ENCODE peak calls at places on chromosomes 4 and X, in nine cellular contexts. T is fibroblast of mammary gland, I is thyroid gland, N is cardiac muscle cell, H is left lung, Z is neural progenitor cell, V is hepatocyte, O is BE2C, P is colonic mucosa. R is an unnamed sample.

GRCh38 chrX:138858438-138858837 is 146.9 kb upstream of the FGF13 start:
- DNase-seq in P (no peak), H (no peak), O (no peak), T (peak), I (no peak), Z (no peak), V (no peak), N (peak), R (no peak)

GRCh38 chr4:20251796-20252655 is at the start of gene SLIT2:
- DNase-seq in V (peak), Z (peak), I (peak), P (peak), H (peak), O (peak), T (peak), N (peak), R (no peak)

GRCh38 chrX:71621644-71622346 is 3.5 kb upstream of the CXCR3 start:
- DNase-seq in Z (no peak), T (peak), H (no peak), N (peak), P (peak), V (no peak), I (no peak), O (no peak), R (no peak)

GRCh38 chr4:128812360-128812958 is 3.0 kb downstream of the JADE1 start:
- DNase-seq in I (peak), V (peak), O (peak), H (no peak), P (peak), T (peak), Z (peak), N (peak), R (peak)

GRCh38 chrX:21683910-21684309 is 25.8 kb upstream of the KLHL34 start:
- DNase-seq in T (peak), P (no peak), V (no peak), N (no peak), I (no peak), O (no peak), H (no peak), Z (no peak), R (no peak)

GRCh38 chrX:155086202-155086840 is 15.0 kb downstream of the BRCC3 start:
- DNase-seq in Z (peak), N (peak), P (peak), O (peak), I (peak), T (peak), H (no peak), V (peak), R (no peak)

GRCh38 chrX:46979340-46979739 is 67.1 kb downstream of the JADE3 start:
- DNase-seq in Z (no peak), V (no peak), O (no peak), P (no peak), I (no peak), H (no peak), T (peak), N (peak), R (no peak)

GRCh38 chr4:117249333-117249732 is 164.0 kb upstream of the TRAM1L1 start:
- DNase-seq in T (no peak), Z (no peak), P (no peak), H (no peak), I (no peak), V (no peak), N (no peak), O (no peak), R (no peak)

GRCh38 chrX:14675500-14675899 is 146.2 kb downstream of the GLRA2 start:
- DNase-seq in H (no peak), V (no peak), Z (no peak), T (no peak), O (no peak), P (no peak), N (no peak), I (no peak), R (no peak)

GRCh38 chrX:281166-281999 is at the start of gene PLCXD1:
- DNase-seq in N (peak), O (peak), Z (peak), P (no peak), T (no peak), V (peak), H (peak), I (peak), R (no peak)

GRCh38 chrX:12702509-12703091 is 88.6 kb upstream of the PRPS2 start:
- DNase-seq in I (no peak), V (no peak), T (peak), O (peak), N (peak), P (no peak), H (no peak), Z (peak), R (no peak)

GRCh38 chr4:141469392-141469791 is 167.0 kb upstream of the IL15 start:
- DNase-seq in H (no peak), T (no peak), I (no peak), P (no peak), Z (no peak), O (no peak), V (no peak), N (no peak), R (no peak)

GRCh38 chr4:42401171-42401570 is 3.9 kb downstream of the SHISA3 start:
- DNase-seq in I (no peak), V (peak), Z (peak), T (no peak), H (no peak), P (no peak), N (no peak), O (peak), R (no peak)

GRCh38 chr4:2388430-2389182 is 29.8 kb downstream of the ZFYVE28 start:
- DNase-seq in P (no peak), N (peak), O (no peak), H (no peak), T (peak), Z (no peak), V (no peak), I (no peak), R (no peak)

GRCh38 chr4:108651068-108651794 is 832 bp downstream of the OSTC start:
- DNase-seq in P (no peak), V (peak), O (no peak), T (peak), N (peak), H (no peak), I (no peak), Z (peak), R (no peak)

GRCh38 chrX:129743835-129744234 is 5.1 kb downstream of the XPNPEP2 start:
- DNase-seq in O (no peak), H (no peak), N (no peak), T (no peak), V (no peak), Z (no peak), I (no peak), P (no peak), R (no peak)

GRCh38 chr4:141702472-141703182 is 66.2 kb downstream of the IL15 start:
- DNase-seq in V (peak), P (no peak), I (peak), O (peak), T (no peak), Z (no peak), H (no peak), N (peak), R (no peak)

GRCh38 chr4:78298618-78299017 is 241.5 kb downstream of the FRAS1 start:
- DNase-seq in N (peak), I (no peak), P (no peak), V (no peak), H (no peak), Z (no peak), T (peak), O (no peak), R (no peak)

GRCh38 chrX:106281383-106281782 is 113.3 kb downstream of the PWWP3B start:
- DNase-seq in N (no peak), H (no peak), V (no peak), O (no peak), P (no peak), Z (no peak), T (no peak), I (no peak), R (no peak)

GRCh38 chr4:15912961-15913630 is 25.4 kb downstream of the FGFBP1 start:
- DNase-seq in N (peak), O (no peak), V (no peak), P (no peak), T (no peak), Z (no peak), H (no peak), I (no peak), R (no peak)

GRCh38 chr4:156584100-156584499 is 387.5 kb downstream of the PDGFC start:
- DNase-seq in O (no peak), Z (no peak), P (no peak), N (peak), I (no peak), V (no peak), H (no peak), T (no peak), R (no peak)

GRCh38 chr4:113950207-113950606 is 29.2 kb downstream of the ARSJ start:
- DNase-seq in O (no peak), N (no peak), Z (no peak), T (no peak), P (no peak), I (no peak), H (no peak), V (no peak), R (no peak)

GRCh38 chr4:7710576-7711329 is 228.9 kb downstream of the AFAP1 start:
- DNase-seq in V (no peak), I (no peak), N (no peak), H (no peak), O (no peak), Z (no peak), P (no peak), T (no peak), R (no peak)

GRCh38 chrX:79146552-79147390 is 2.3 kb downstream of the GPR174 start:
- DNase-seq in I (no peak), Z (no peak), H (no peak), N (no peak), P (no peak), T (no peak), O (no peak), V (no peak), R (no peak)
- H3K4me3 ChIP-seq in I (no peak), Z (no peak), H (peak), N (no peak), P (no peak), T (no peak), O (no peak), V (no peak), R (no peak)

GRCh38 chr4:76756416-76756815 is 141.5 kb downstream of the SOWAHB start:
- DNase-seq in I (no peak), V (no peak), N (no peak), P (no peak), Z (no peak), O (no peak), H (no peak), T (no peak), R (no peak)

GRCh38 chr4:76753814-76754213 is 144.1 kb downstream of the SOWAHB start:
- DNase-seq in I (no peak), H (no peak), T (peak), O (no peak), Z (no peak), P (no peak), V (peak), N (peak), R (peak)

GRCh38 chr4:76757418-76757910 is 140.5 kb downstream of the SOWAHB start:
- DNase-seq in Z (no peak), H (no peak), V (no peak), T (no peak), I (no peak), P (no peak), N (no peak), O (no peak), R (no peak)

GRCh38 chr4:76754439-76754838 is 143.5 kb downstream of the SOWAHB start:
- DNase-seq in H (no peak), P (no peak), T (no peak), O (no peak), N (no peak), I (no peak), Z (no peak), V (no peak), R (no peak)

DNA sequence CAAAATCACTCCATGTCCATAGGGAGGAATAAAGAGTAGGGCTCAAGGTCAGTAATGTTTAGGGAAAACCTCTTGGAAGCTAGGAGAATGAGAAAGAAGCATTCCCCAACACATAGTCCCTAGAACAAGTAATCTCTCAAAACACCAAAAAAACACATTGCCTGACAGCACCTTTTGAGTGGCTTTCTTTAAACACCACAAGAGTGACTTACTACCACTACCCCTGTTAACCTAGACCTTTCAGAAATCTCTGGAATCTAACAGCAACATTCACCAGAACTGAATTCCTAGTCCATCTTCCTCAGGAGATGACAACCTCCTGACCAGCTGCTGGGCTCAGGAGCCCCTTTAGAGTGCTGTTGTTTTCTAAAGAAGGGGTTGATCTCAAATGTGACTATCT is 142.2 kb downstream of the SOWAHB start:
- DNase-seq in P (no peak), I (no peak), Z (no peak), V (no peak), O (no peak), T (no peak), H (no peak), N (no peak), R (no peak)
- TF ChIP-seq CTCF in P (no peak), I (no peak), Z (no peak), V (no peak), O (no peak), T (no peak), H (no peak), N (no peak), R (no peak)

DNA sequence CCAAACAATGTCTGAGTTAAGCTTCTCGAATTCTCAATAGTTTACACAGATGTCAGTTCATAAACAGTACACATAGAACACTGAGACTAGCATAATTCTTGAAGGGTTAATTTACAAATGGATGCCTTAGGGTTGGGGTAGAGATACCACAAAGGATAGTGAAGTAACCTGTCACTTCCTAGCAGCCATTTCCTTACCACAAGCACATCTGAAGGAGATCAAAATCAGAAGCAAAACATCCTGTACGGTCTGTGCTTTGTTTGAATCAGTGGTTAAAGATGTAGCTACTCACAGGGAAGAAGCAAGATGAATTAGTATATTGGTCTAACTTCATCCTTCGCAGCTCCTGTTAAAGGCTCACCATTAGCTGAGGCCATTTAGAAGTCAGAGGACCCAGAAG is 2393.8 kb downstream of the ARAP2 start:
- DNase-seq in Z (no peak), P (no peak), N (no peak), O (no peak), V (no peak), I (no peak), T (peak), H (no peak), R (peak)
- H3K4me3 ChIP-seq in Z (no peak), P (no peak), N (no peak), O (no peak), V (no peak), I (no peak), T (no peak), H (no peak), R (no peak)

DNA sequence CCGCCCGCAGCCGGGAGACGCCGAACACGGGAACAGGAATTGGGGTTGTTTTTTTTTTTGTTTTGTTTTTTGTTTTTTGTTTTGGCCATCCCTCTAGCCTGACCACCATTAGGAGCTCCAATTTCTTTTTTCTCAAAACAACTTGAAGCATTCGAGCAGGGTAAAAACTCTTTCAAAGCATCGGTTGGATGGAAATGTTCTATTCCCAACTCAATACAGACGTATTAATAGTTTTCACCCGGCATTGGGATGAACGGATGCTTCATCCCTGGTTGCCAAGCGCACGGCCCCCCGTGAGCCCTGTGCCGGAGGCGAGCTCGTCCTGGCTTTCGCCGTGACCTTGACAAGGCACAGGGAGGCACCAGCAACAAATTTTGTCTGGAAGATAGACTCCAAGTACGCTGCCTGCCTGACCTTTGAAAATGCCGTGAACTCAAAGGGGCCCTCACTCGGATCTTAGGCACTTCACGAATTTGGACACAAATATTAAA is 352 bp upstream of the MAP3K15 start:
- DNase-seq in V (no peak), O (no peak), H (no peak), P (no peak), N (no peak), T (no peak), I (no peak), Z (no peak), R (no peak)
- TF ChIP-seq CTCF in V (no peak), O (no peak), H (peak), P (peak), N (no peak), T (no peak), I (no peak), Z (no peak), R (no peak)

GRCh38 chrX:41333994-41334865 is at the start of gene DDX3X:
- DNase-seq in H (peak), V (peak), T (peak), I (peak), O (peak), Z (peak), P (peak), N (peak), R (peak)

GRCh38 chrX:41332988-41333743 is 796 bp upstream of the DDX3X start:
- DNase-seq in P (peak), H (peak), O (peak), I (peak), T (peak), N (peak), V (peak), Z (peak), R (peak)

GRCh38 chrX:41332408-41332987 is 1.5 kb upstream of the DDX3X start:
- DNase-seq in V (peak), O (no peak), N (no peak), P (peak), I (peak), H (peak), Z (no peak), T (no peak), R (no peak)

GRCh38 chrX:41333744-41333993 is 293 bp upstream of the DDX3X start:
- DNase-seq in O (no peak), T (peak), P (no peak), N (peak), I (peak), Z (peak), H (no peak), V (peak), R (peak)

DNA sequence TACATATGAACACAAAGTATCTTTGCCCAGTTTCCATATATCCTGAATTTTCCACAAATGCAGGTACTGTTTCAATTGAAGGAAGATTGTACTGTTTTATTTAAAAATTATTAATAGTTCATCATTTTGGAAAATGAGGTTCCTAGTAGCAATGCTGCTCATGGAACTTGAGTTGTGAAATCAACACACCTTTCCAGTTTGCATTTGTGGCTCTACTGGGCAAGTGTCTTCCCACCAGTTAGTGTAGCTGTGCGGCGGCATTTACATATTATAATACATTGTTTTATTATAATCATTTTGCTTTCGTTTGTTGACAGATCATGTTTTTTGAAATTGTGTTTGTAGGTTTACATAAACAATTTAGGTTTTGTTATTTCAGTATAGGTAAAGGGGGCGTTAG is 2.0 kb upstream of the DDX3X start:
- DNase-seq in P (no peak), H (no peak), N (no peak), Z (no peak), I (no peak), O (no peak), V (no peak), T (no peak), R (no peak)
- H3K4me3 ChIP-seq in P (peak), H (peak), N (peak), Z (peak), I (no peak), O (peak), V (peak), T (peak), R (peak)

GRCh38 chr4:10063544-10064300 is 42.4 kb upstream of the SLC2A9 start:
- DNase-seq in H (peak), N (peak), O (peak), Z (peak), I (peak), V (peak), P (no peak), T (peak), R (peak)
- TF ChIP-seq CTCF in H (peak), N (peak), O (peak), Z (peak), I (peak), V (peak), P (no peak), T (peak), R (peak)

GRCh38 chr4:88693792-88694191 is 3.8 kb downstream of the NAP1L5 start:
- DNase-seq in Z (no peak), N (peak), I (no peak), O (no peak), V (no peak), P (no peak), T (no peak), H (no peak), R (no peak)

GRCh38 chr4:88698539-88698938 is 910 bp upstream of the NAP1L5 start:
- DNase-seq in V (no peak), P (no peak), I (no peak), H (no peak), O (no peak), N (no peak), Z (no peak), T (no peak), R (no peak)

GRCh38 chr4:88697588-88698329 is at the start of gene NAP1L5:
- DNase-seq in I (peak), Z (peak), O (peak), H (peak), T (peak), P (peak), V (peak), N (peak), R (no peak)

GRCh38 chr4:88697113-88697512 is 516 bp downstream of the NAP1L5 start:
- DNase-seq in P (no peak), O (no peak), T (peak), N (peak), V (no peak), I (peak), Z (no peak), H (no peak), R (no peak)

DNA sequence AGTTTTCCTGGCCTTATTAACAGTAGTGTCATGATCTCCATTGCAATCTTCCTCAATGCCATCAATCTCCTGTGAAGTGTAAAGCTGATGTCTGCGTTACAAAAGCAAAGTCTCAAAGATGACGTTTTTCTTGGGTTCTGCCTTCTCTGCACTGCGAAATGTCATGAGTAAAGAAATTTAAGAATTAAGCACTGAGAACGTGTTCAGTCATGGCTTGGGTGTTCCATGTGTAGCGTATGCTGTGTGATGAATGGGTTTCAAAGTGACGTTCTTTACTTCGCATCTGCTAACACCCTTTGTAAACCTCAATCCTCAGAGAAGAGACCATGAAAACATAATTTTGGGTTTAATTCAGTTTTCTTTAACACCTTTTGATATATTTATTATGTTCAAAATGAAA is 1.0 kb downstream of the NAP1L5 start:
- DNase-seq in O (no peak), I (no peak), N (no peak), Z (no peak), V (no peak), T (peak), H (no peak), P (no peak), R (no peak)
- H3K4me3 ChIP-seq in O (peak), I (no peak), N (no peak), Z (peak), V (peak), T (peak), H (peak), P (peak), R (peak)